ENCODE peak calls at places on chromosomes 11 and 22, in five cellular contexts. Q is lower lobe of right lung, B is memory B cell, O is NCI-H1105, W is progenitor cell of endocrine pancreas. T is an unnamed sample.
A peak's percentile ranks its signal among the peaks of the same experiment; 100 is the strongest.

GRCh38 chr11:40140560-40140959 is 1318.9 kb downstream of the LRRC4C start:
- DNase-seq in Q (no peak), B (no peak), O (no peak), W (no peak), T (no peak)

GRCh38 chr11:1006762-1007161 is 29.8 kb downstream of the MUC6 start:
- DNase-seq in Q (no peak), B (no peak), O (no peak), W (no peak), T (no peak)

GRCh38 chr11:14249121-14249963 is 109.6 kb downstream of the RRAS2 start:
- DNase-seq in Q (peak; percentile 56), B (peak; percentile 73), O (peak; percentile 75), W (peak; percentile 43), T (peak; percentile 54)

GRCh38 chr22:31210830-31211503 is 1.1 kb upstream of the LIMK2 start:
- DNase-seq in Q (no peak), B (no peak), O (no peak), W (no peak), T (no peak)

GRCh38 chr11:44955019-44955738 is 4.5 kb upstream of the TP53I11 start:
- DNase-seq in Q (peak; percentile 66), B (no peak), O (no peak), W (no peak), T (no peak)

GRCh38 chr11:128859563-128860441 is 7.3 kb downstream of the KCNJ1 start:
- DNase-seq in Q (peak; percentile 86), B (peak; percentile 90), O (no peak), W (peak; percentile 75), T (peak; percentile 77)

GRCh38 chr11:19816040-19816439 is 103.4 kb downstream of the NAV2 start:
- DNase-seq in Q (no peak), B (no peak), O (no peak), W (no peak), T (no peak)

GRCh38 chr11:76701701-76702100 is 31.2 kb upstream of the LRRC32 start:
- DNase-seq in Q (no peak), B (no peak), O (no peak), W (no peak), T (no peak)

GRCh38 chr11:123654566-123655081 is at the start of gene SCN3B:
- DNase-seq in Q (peak; percentile 58), B (no peak), O (peak; percentile 97), W (peak; percentile 68), T (no peak)

GRCh38 chr22:43625242-43625641 is 186.9 kb downstream of the EFCAB6 start:
- DNase-seq in Q (no peak), B (no peak), O (no peak), W (no peak), T (no peak)

GRCh38 chr22:48693377-48694135 is 1134.1 kb downstream of the BRD1 start:
- DNase-seq in Q (peak; percentile 38), B (no peak), O (no peak), W (no peak), T (no peak)

T was measured in activated B cell treated with CpG ODN at 0.5 μM for 24 hours.